ENCODE peak calls at places on chromosomes 13 and 19, in ten cellular contexts. One of them, this sample, is unnamed.

GRCh38 chr13:52665325-52665724 is 12.7 kb downstream of the SUGT1 start:
- DNase-seq in BE2C: peak
- DNase-seq in fibroblast of lung: peak
- DNase-seq in cardiac fibroblast: peak
- DNase-seq in kidney epithelial cell: no peak
- DNase-seq in brain microvascular endothelial cell: no peak
- DNase-seq in IMR-90: peak
- DNase-seq in tibial artery: no peak
- DNase-seq in testis: no peak
- DNase-seq in AG10803: peak
- DNase-seq in this sample: no peak

GRCh38 chr13:110323172-110323851 is 16.2 kb downstream of the COL4A2 start:
- DNase-seq in IMR-90: peak
- DNase-seq in testis: no peak
- DNase-seq in tibial artery: peak
- DNase-seq in brain microvascular endothelial cell: peak
- DNase-seq in BE2C: no peak
- DNase-seq in fibroblast of lung: peak
- DNase-seq in cardiac fibroblast: peak
- DNase-seq in AG10803: peak
- DNase-seq in kidney epithelial cell: peak
- DNase-seq in this sample: no peak

GRCh38 chr19:13260883-13261653 is 110.9 kb downstream of the IER2 start:
- DNase-seq in fibroblast of lung: peak
- DNase-seq in cardiac fibroblast: peak
- DNase-seq in kidney epithelial cell: peak
- DNase-seq in tibial artery: no peak
- DNase-seq in brain microvascular endothelial cell: peak
- DNase-seq in IMR-90: peak
- DNase-seq in BE2C: no peak
- DNase-seq in AG10803: peak
- DNase-seq in testis: no peak
- DNase-seq in this sample: peak

GRCh38 chr19:45693168-45693788 is 812 bp downstream of the QPCTL start:
- DNase-seq in tibial artery: peak
- DNase-seq in testis: peak
- DNase-seq in brain microvascular endothelial cell: peak
- DNase-seq in BE2C: peak
- DNase-seq in kidney epithelial cell: no peak
- DNase-seq in IMR-90: peak
- DNase-seq in AG10803: peak
- DNase-seq in fibroblast of lung: peak
- DNase-seq in cardiac fibroblast: peak
- DNase-seq in this sample: no peak

GRCh38 chr13:32262165-32262564 is 53.0 kb downstream of the ZAR1L start:
- DNase-seq in cardiac fibroblast: no peak
- DNase-seq in BE2C: no peak
- DNase-seq in IMR-90: peak
- DNase-seq in kidney epithelial cell: no peak
- DNase-seq in brain microvascular endothelial cell: no peak
- DNase-seq in testis: no peak
- DNase-seq in AG10803: no peak
- DNase-seq in tibial artery: no peak
- DNase-seq in fibroblast of lung: peak
- DNase-seq in this sample: no peak

GRCh38 chr19:1970003-1970805 is 29.2 kb downstream of the CSNK1G2 start:
- DNase-seq in testis: no peak
- DNase-seq in brain microvascular endothelial cell: no peak
- DNase-seq in IMR-90: no peak
- DNase-seq in tibial artery: no peak
- DNase-seq in fibroblast of lung: peak
- DNase-seq in kidney epithelial cell: no peak
- DNase-seq in AG10803: no peak
- DNase-seq in BE2C: no peak
- DNase-seq in cardiac fibroblast: no peak
- DNase-seq in this sample: no peak

GRCh38 chr13:76954568-76954967 is 6.3 kb downstream of the ACOD1 start:
- DNase-seq in AG10803: no peak
- DNase-seq in testis: no peak
- DNase-seq in brain microvascular endothelial cell: no peak
- DNase-seq in BE2C: no peak
- DNase-seq in fibroblast of lung: no peak
- DNase-seq in IMR-90: no peak
- DNase-seq in tibial artery: no peak
- DNase-seq in kidney epithelial cell: no peak
- DNase-seq in cardiac fibroblast: no peak
- DNase-seq in this sample: no peak

GRCh38 chr13:73039201-73040108 is 19.4 kb upstream of the KLF5 start:
- DNase-seq in AG10803: peak
- DNase-seq in tibial artery: no peak
- DNase-seq in BE2C: no peak
- DNase-seq in testis: no peak
- DNase-seq in cardiac fibroblast: no peak
- DNase-seq in fibroblast of lung: no peak
- DNase-seq in IMR-90: no peak
- DNase-seq in kidney epithelial cell: no peak
- DNase-seq in brain microvascular endothelial cell: no peak
- DNase-seq in this sample: no peak

GRCh38 chr13:66341978-66342377 is 888.2 kb downstream of the PCDH9 start:
- DNase-seq in tibial artery: no peak
- DNase-seq in cardiac fibroblast: no peak
- DNase-seq in testis: no peak
- DNase-seq in IMR-90: no peak
- DNase-seq in BE2C: no peak
- DNase-seq in brain microvascular endothelial cell: no peak
- DNase-seq in kidney epithelial cell: no peak
- DNase-seq in AG10803: no peak
- DNase-seq in fibroblast of lung: no peak
- DNase-seq in this sample: no peak

GRCh38 chr13:40776232-40776631 is 5.2 kb upstream of the MRPS31 start:
- DNase-seq in fibroblast of lung: no peak
- DNase-seq in IMR-90: no peak
- DNase-seq in brain microvascular endothelial cell: no peak
- DNase-seq in kidney epithelial cell: no peak
- DNase-seq in tibial artery: no peak
- DNase-seq in AG10803: no peak
- DNase-seq in testis: no peak
- DNase-seq in cardiac fibroblast: no peak
- DNase-seq in BE2C: no peak
- DNase-seq in this sample: no peak
- H3K4me3 ChIP-seq in fibroblast of lung: no peak
- H3K4me3 ChIP-seq in IMR-90: no peak
- H3K4me3 ChIP-seq in brain microvascular endothelial cell: no peak
- H3K4me3 ChIP-seq in kidney epithelial cell: no peak
- H3K4me3 ChIP-seq in tibial artery: no peak
- H3K4me3 ChIP-seq in AG10803: no peak
- H3K4me3 ChIP-seq in testis: no peak
- H3K4me3 ChIP-seq in cardiac fibroblast: no peak
- H3K4me3 ChIP-seq in BE2C: no peak
- H3K4me3 ChIP-seq in this sample: no peak

GRCh38 chr19:30664358-30665058 is 292.3 kb downstream of the ZNF536 start:
- DNase-seq in brain microvascular endothelial cell: peak
- DNase-seq in fibroblast of lung: no peak
- DNase-seq in testis: peak
- DNase-seq in BE2C: peak
- DNase-seq in AG10803: peak
- DNase-seq in cardiac fibroblast: peak
- DNase-seq in kidney epithelial cell: no peak
- DNase-seq in IMR-90: peak
- DNase-seq in tibial artery: no peak
- DNase-seq in this sample: no peak
- TF ChIP-seq CTCF in brain microvascular endothelial cell: peak
- TF ChIP-seq CTCF in fibroblast of lung: peak
- TF ChIP-seq CTCF in testis: peak
- TF ChIP-seq CTCF in BE2C: peak
- TF ChIP-seq CTCF in AG10803: peak
- TF ChIP-seq CTCF in cardiac fibroblast: no peak
- TF ChIP-seq CTCF in kidney epithelial cell: peak
- TF ChIP-seq CTCF in IMR-90: peak
- TF ChIP-seq CTCF in tibial artery: no peak
- TF ChIP-seq CTCF in this sample: peak

DNA sequence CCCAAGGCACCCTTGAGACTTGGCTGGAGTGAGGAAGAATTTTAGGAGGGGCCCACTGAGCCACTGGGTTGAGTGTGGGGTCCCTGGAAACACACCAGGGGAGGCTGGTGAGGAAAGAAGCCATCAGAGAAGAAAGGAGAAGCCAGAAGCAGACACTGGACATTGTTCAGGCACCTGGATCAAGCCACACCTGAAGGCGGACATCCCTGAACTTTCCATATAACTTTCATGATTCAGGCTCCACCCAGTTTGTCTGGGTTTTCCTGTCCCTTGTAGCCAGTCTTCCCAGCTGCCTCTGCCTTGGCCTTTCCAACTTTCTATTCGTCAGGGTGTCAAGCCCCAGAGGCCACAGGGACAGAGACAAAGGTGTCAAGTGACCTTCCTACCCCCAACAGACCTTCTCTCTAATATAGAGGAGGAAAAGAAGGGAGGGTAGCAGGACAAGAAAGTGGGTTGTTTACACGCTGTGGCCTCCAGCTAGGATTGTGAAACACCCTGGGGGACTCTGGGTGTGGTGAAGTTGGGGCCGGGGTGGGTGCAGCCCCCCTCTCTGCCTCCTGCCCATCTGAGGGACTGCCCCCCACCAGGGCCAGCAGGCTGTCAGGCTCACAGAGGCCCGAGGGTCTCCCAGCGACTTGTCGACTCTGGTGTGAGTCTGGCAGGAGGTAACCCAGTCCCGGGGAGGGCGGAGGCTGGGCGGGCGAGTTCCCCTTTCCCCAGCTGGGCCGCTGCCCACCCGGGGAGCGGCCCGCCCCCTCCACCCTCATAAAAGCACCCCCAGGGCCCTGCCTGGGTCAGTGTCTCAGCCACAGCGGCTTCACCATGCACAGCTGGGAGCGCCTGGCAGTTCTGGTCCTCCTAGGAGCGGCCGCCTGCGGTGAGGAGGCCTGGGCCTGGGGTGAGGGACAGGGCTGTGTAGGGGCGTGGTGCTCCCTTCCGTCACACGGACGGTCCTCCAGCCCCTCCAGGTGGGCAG is at the start of gene CFD:
- DNase-seq in cardiac fibroblast: peak
- DNase-seq in kidney epithelial cell: no peak
- DNase-seq in tibial artery: peak
- DNase-seq in AG10803: no peak
- DNase-seq in IMR-90: no peak
- DNase-seq in BE2C: no peak
- DNase-seq in testis: peak
- DNase-seq in brain microvascular endothelial cell: no peak
- DNase-seq in fibroblast of lung: no peak
- DNase-seq in this sample: no peak
- H3K4me3 ChIP-seq in cardiac fibroblast: no peak
- H3K4me3 ChIP-seq in kidney epithelial cell: peak
- H3K4me3 ChIP-seq in tibial artery: peak
- H3K4me3 ChIP-seq in AG10803: peak
- H3K4me3 ChIP-seq in IMR-90: peak
- H3K4me3 ChIP-seq in BE2C: no peak
- H3K4me3 ChIP-seq in testis: peak
- H3K4me3 ChIP-seq in brain microvascular endothelial cell: no peak
- H3K4me3 ChIP-seq in fibroblast of lung: peak
- H3K4me3 ChIP-seq in this sample: no peak

GRCh38 chr13:98462946-98463345 is 114.0 kb downstream of the STK24 start:
- DNase-seq in kidney epithelial cell: no peak
- DNase-seq in tibial artery: peak
- DNase-seq in BE2C: no peak
- DNase-seq in cardiac fibroblast: no peak
- DNase-seq in AG10803: no peak
- DNase-seq in fibroblast of lung: no peak
- DNase-seq in IMR-90: no peak
- DNase-seq in testis: peak
- DNase-seq in brain microvascular endothelial cell: no peak
- DNase-seq in this sample: no peak

GRCh38 chr13:98468929-98469328 is 108.0 kb downstream of the STK24 start:
- DNase-seq in BE2C: no peak
- DNase-seq in AG10803: no peak
- DNase-seq in testis: no peak
- DNase-seq in IMR-90: no peak
- DNase-seq in cardiac fibroblast: no peak
- DNase-seq in kidney epithelial cell: no peak
- DNase-seq in fibroblast of lung: no peak
- DNase-seq in tibial artery: peak
- DNase-seq in brain microvascular endothelial cell: no peak
- DNase-seq in this sample: no peak

GRCh38 chr13:98467263-98467985 is 109.5 kb downstream of the STK24 start:
- DNase-seq in AG10803: no peak
- DNase-seq in kidney epithelial cell: no peak
- DNase-seq in tibial artery: peak
- DNase-seq in IMR-90: no peak
- DNase-seq in testis: no peak
- DNase-seq in brain microvascular endothelial cell: no peak
- DNase-seq in BE2C: no peak
- DNase-seq in fibroblast of lung: no peak
- DNase-seq in cardiac fibroblast: no peak
- DNase-seq in this sample: no peak

GRCh38 chr13:98468352-98468751 is 108.6 kb downstream of the STK24 start:
- DNase-seq in cardiac fibroblast: no peak
- DNase-seq in kidney epithelial cell: no peak
- DNase-seq in AG10803: no peak
- DNase-seq in BE2C: no peak
- DNase-seq in testis: no peak
- DNase-seq in brain microvascular endothelial cell: no peak
- DNase-seq in fibroblast of lung: no peak
- DNase-seq in IMR-90: no peak
- DNase-seq in tibial artery: peak
- DNase-seq in this sample: no peak

DNA sequence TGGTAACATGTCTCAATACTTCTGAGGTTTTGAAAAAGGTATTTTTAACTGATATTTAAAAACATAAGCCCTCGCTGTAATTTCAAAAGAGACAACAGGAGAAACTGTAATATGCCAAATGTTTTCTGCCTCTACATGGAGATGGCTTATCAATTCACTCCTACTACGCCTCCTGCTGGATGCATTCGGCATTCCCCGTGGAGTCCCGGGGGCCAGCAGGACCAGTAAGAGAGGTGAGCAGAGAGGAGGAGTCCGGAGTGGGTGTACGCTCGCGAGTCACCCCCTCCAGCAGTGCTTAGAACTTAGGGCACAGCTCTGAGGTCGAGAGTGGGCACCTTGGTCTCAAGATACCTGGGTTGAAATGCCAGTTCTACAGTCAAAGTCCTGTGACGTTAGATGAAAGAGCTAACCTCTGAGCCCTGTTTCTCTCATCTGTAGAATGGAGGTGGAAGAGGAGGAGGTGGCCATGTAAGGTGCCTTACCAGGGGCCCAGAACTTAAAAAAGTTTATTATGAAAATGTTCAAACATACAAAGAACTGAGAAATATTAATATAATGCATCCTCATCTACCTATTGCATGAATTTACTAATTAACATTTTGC is 110.2 kb downstream of the STK24 start:
- DNase-seq in BE2C: peak
- DNase-seq in cardiac fibroblast: peak
- DNase-seq in testis: peak
- DNase-seq in IMR-90: peak
- DNase-seq in fibroblast of lung: peak
- DNase-seq in tibial artery: peak
- DNase-seq in brain microvascular endothelial cell: peak
- DNase-seq in AG10803: peak
- DNase-seq in kidney epithelial cell: no peak
- DNase-seq in this sample: no peak
- TF ChIP-seq CTCF in BE2C: peak
- TF ChIP-seq CTCF in cardiac fibroblast: peak
- TF ChIP-seq CTCF in testis: peak
- TF ChIP-seq CTCF in IMR-90: peak
- TF ChIP-seq CTCF in fibroblast of lung: peak
- TF ChIP-seq CTCF in tibial artery: peak
- TF ChIP-seq CTCF in brain microvascular endothelial cell: peak
- TF ChIP-seq CTCF in AG10803: peak
- TF ChIP-seq CTCF in kidney epithelial cell: peak
- TF ChIP-seq CTCF in this sample: peak

This sample was measured in GM12864.